ENCODE peak calls at places on chromosomes 13 and 19, in seven cellular contexts. R is kidney; P is CD8-positive, alpha-beta memory T cell; C is effector memory CD4-positive, alpha-beta T cell; U is right cardiac atrium; M is tibial artery; S is PC-3. E is an unnamed sample.

GRCh38 chr13:50993908-50994307 is 84.3 kb downstream of the RNASEH2B start:
- DNase-seq in M (no peak), P (no peak), R (no peak), S (no peak), C (no peak), U (peak; percentile 60), E (no peak)

GRCh38 chr19:2728783-2729387 is 7.7 kb upstream of the DIRAS1 start:
- DNase-seq in C (no peak), R (no peak), P (no peak), S (no peak), M (no peak), U (no peak), E (no peak)

GRCh38 chr13:60074397-60074796 is 89.3 kb downstream of the DIAPH3 start:
- DNase-seq in S (no peak), M (no peak), U (no peak), P (no peak), C (no peak), R (no peak), E (no peak)

GRCh38 chr19:38392707-38393308 is 4.3 kb downstream of the SPRED3 start:
- DNase-seq in R (no peak), C (no peak), M (no peak), U (peak; percentile 18), S (peak; percentile 10), P (no peak), E (no peak)

GRCh38 chr13:40153516-40153915 is 498.1 kb downstream of the COG6 start:
- DNase-seq in P (no peak), S (no peak), R (no peak), U (peak; percentile 77), C (no peak), M (no peak), E (peak; percentile 59)

GRCh38 chr13:106117035-106117434 is 418.4 kb downstream of the EFNB2 start:
- DNase-seq in C (no peak), S (peak; percentile 71), P (no peak), U (no peak), M (no peak), R (no peak), E (no peak)

GRCh38 chr13:43079392-43079931 is 56.1 kb downstream of the DNAJC15 start:
- DNase-seq in P (no peak), U (no peak), R (no peak), M (no peak), C (no peak), S (no peak), E (no peak)

GRCh38 chr13:19150712-19151228 is 30.9 kb downstream of the TUBA3C start:
- DNase-seq in P (no peak), U (peak; percentile 67), R (no peak), M (no peak), C (no peak), S (no peak), E (no peak)

GRCh38 chr13:77810430-77810829 is 108.2 kb downstream of the EDNRB start:
- DNase-seq in S (peak; percentile 53), R (no peak), U (no peak), P (no peak), C (no peak), M (no peak), E (no peak)

GRCh38 chr19:38563475-38563874 is 54.3 kb downstream of the MAP4K1 start:
- DNase-seq in U (no peak), C (no peak), P (no peak), M (no peak), R (no peak), S (no peak), E (no peak)

GRCh38 chr19:10752237-10752912 is 34.5 kb downstream of the DNM2 start:
- DNase-seq in S (no peak), U (peak; percentile 71), M (no peak), R (no peak), P (no peak), C (no peak), E (no peak)
- H3K4me1 ChIP-seq in S (peaks cover 24% of the 10 kb centered on the region), U (peaks cover 32% of the 10 kb centered on the region), M (peaks cover 28% of the 10 kb centered on the region), R (peaks cover 61% of the 10 kb centered on the region), P (peaks cover 90% of the 10 kb centered on the region), C (peaks cover 31% of the 10 kb centered on the region), E (no peaks in the 10 kb centered on the region)

DNA sequence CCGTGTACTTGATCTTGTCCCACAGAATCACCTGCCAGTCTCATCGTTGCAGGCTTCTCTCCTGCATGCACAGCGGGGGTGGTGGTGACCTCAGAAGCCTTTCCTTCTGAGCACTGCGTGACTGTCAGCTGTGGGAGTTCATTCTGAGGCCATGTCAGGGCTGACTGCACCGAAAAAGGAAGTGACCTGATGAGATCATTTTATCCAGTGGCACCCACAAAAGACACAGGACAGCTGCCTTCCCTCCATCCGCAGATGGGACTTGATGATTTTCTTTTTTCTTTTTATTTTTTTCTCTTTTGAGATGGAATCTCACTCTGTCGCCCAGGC is 89.7 kb downstream of the RAB20 start:
- DNase-seq in C (no peak), P (no peak), M (peak; percentile 78), R (peak; percentile 87), U (no peak), S (no peak), E (no peak)
- H3K4me1 ChIP-seq in C (no peaks in the 10 kb centered on the region), P (no peaks in the 10 kb centered on the region), M (no peaks in the 10 kb centered on the region), R (peaks cover 8% of the 10 kb centered on the region), U (no peaks in the 10 kb centered on the region), S (no peaks in the 10 kb centered on the region), E (no peaks in the 10 kb centered on the region)

DNA sequence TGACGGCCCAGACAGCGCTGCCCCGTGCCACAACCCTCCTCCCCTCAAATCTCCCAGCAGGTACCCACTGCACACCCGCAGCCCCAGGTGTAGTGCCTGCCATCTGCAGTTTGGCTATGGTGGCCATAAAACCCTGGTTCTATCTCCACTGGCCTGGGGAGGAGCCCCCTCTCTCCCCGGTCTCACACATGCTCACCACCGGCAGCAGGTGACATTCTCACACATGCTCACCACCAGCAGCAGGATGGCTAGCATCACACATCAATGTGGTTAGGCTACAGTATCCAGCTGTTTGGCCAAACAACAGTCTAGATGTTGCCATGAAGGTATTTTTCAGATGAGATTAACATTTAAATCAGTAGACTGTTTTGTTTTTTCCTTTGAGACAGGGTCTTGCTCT is 31.2 kb downstream of the ELL start:
- DNase-seq in R (no peak), U (no peak), M (no peak), C (no peak), P (no peak), S (no peak), E (no peak)
- H3K4me1 ChIP-seq in R (peaks cover 68% of the 10 kb centered on the region), U (peaks cover 49% of the 10 kb centered on the region), M (peaks cover 65% of the 10 kb centered on the region), C (peaks cover 53% of the 10 kb centered on the region), P (peaks cover 74% of the 10 kb centered on the region), S (peaks cover 17% of the 10 kb centered on the region), E (no peaks in the 10 kb centered on the region)

GRCh38 chr19:41896581-41896942 is 13.6 kb downstream of the ARHGEF1 start:
- DNase-seq in C (no peak), M (no peak), R (no peak), U (no peak), S (no peak), P (no peak), E (no peak)

GRCh38 chr19:41895745-41896580 is 13.0 kb downstream of the ARHGEF1 start:
- DNase-seq in P (no peak), R (no peak), M (no peak), C (no peak), S (no peak), U (peak; percentile 29), E (no peak)

GRCh38 chr19:41892173-41892902 is 9.4 kb downstream of the ARHGEF1 start:
- DNase-seq in C (no peak), S (no peak), P (no peak), U (peak; percentile 51), M (no peak), R (no peak), E (no peak)

GRCh38 chr19:41893899-41894298 is 10.9 kb downstream of the ARHGEF1 start:
- DNase-seq in P (no peak), M (no peak), R (no peak), U (peak; percentile 10), C (no peak), S (no peak), E (no peak)

GRCh38 chr19:41894350-41894749 is 11.4 kb downstream of the ARHGEF1 start:
- DNase-seq in M (no peak), R (no peak), S (no peak), P (no peak), C (no peak), U (peak; percentile 24), E (no peak)
- H3K4me1 ChIP-seq in M (no peaks in the 10 kb centered on the region), R (no peaks in the 10 kb centered on the region), S (no peaks in the 10 kb centered on the region), P (peaks cover 78% of the 10 kb centered on the region), C (peaks cover 38% of the 10 kb centered on the region), U (no peaks in the 10 kb centered on the region), E (no peaks in the 10 kb centered on the region)

GRCh38 chr13:98493035-98493401 is 83.9 kb downstream of the STK24 start:
- DNase-seq in P (no peak), C (no peak), R (no peak), U (no peak), S (no peak), M (no peak), E (no peak)
- H3K4me1 ChIP-seq in P (peaks cover 10% of the 10 kb centered on the region), C (peaks cover 11% of the 10 kb centered on the region), R (peaks cover 51% of the 10 kb centered on the region), U (peaks cover 17% of the 10 kb centered on the region), S (no peaks in the 10 kb centered on the region), M (peaks cover 28% of the 10 kb centered on the region), E (no peaks in the 10 kb centered on the region)

DNA sequence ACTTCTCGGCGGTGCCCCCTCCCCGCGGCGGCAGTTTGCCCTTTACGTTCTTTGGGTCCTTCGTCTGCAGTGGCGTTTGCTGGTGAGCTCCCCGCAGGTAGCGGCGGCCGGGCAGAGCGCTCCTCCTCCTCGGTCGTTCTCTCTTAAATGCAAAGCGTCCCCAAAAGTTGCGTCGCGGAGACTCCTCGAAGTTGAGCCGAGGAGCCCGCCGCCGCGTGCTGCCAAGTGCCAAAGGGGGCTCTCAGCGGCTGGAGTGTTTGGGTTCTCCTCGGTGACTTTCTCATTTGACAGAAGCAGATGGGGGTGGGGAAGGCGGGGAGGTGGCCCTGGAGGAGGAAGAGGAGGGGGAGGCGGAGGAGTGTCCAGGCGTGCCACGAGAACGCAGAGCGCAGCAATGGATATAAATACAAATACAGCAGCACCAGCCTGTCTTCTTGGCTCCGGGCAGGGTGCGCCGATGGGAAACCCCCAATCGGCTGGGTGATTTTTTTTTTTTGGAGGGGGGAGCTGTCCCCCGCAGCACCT is at the start of gene SOX21:
- DNase-seq in C (no peak), M (no peak), P (no peak), R (peak; percentile 61), S (peak; percentile 71), U (no peak), E (peak; percentile 35)
- H3K4me1 ChIP-seq in C (peaks cover 21% of the 10 kb centered on the region), M (peaks cover 36% of the 10 kb centered on the region), P (peaks cover 15% of the 10 kb centered on the region), R (no peaks in the 10 kb centered on the region), S (peaks cover 26% of the 10 kb centered on the region), U (peaks cover 2% of the 10 kb centered on the region), E (no peaks in the 10 kb centered on the region)

DNA sequence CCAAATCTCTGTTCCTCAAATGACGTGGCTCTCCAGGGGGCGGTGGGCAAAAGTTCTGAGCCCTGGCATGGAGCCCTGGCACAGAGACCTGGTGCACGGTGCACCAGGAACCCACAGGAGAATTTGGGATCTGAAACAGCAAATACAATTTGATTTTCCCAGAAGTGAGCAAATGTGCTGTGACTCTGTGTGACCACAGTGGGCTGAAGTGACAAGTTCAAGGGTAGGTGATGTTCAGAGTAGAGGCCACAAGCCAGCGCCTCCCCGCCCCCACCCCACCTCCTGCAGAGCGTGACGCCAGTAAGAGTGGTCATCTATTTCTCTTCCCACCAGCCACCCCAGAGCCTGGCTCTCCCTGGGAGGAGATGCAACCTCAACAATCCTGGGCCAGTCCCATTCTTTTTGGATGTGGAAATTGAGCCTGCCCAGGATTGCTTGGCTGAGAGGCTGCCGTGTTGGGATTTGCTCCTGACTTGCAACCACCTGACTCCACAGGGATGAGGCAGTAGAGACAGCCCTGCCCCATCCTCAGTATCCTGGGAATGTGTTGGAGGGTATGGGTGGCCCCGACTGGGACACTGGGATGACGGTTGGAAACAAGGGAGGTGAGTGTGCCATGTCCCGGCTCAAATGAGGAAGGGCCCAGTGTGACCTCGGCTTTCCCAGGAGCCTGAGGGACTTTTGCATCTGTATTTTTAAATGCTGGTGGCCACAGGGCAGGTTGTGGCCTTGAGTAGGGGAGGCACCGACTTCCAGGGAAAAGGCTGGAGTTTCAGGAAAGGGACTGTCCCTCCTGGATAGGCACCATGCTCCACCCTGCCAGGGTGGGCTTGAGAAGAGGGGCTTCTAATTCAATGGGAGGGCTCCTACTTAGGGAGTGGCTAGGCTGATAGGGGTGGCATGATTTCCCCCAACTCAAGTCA is 11.0 kb upstream of the BCL3 start:
- DNase-seq in P (no peak), M (no peak), U (peak; percentile 57), C (no peak), R (no peak), S (no peak), E (no peak)
- H3K4me1 ChIP-seq in P (no peaks in the 10 kb centered on the region), M (peaks cover 15% of the 10 kb centered on the region), U (peaks cover 5% of the 10 kb centered on the region), C (no peaks in the 10 kb centered on the region), R (peaks cover 11% of the 10 kb centered on the region), S (peaks cover 30% of the 10 kb centered on the region), E (no peaks in the 10 kb centered on the region)

E was measured in aorta.